ENCODE peak calls at places on chromosome 20, in ten cellular contexts. M, O, H, E, K, Y, Z, L, A and V are unnamed samples.

GRCh38 chr20:11158146-11158545 is 484.3 kb upstream of the JAG1 start:
- DNase-seq in M (no peak), O (no peak), H (peak; percentile 29), E (no peak), K (no peak), Y (no peak), Z (no peak), L (no peak), A (no peak), V (no peak)

GRCh38 chr20:41141153-41141815 is 3.9 kb downstream of the PLCG1 start:
- DNase-seq in M (no peak), O (no peak), H (peak; percentile 51), E (no peak), K (peak; percentile 62), Y (no peak), Z (no peak), L (peak; percentile 56), A (no peak), V (no peak)

GRCh38 chr20:62710886-62711702 is 2.5 kb downstream of the NTSR1 start:
- DNase-seq in M (no peak), O (no peak), H (no peak), E (peak; percentile 15), K (no peak), Y (no peak), Z (no peak), L (no peak), A (no peak), V (no peak)

GRCh38 chr20:58177799-58178198 is 50.7 kb downstream of the ANKRD60 start:
- DNase-seq in M (no peak), O (no peak), H (no peak), E (no peak), K (no peak), Y (no peak), Z (no peak), L (no peak), A (no peak), V (no peak)

GRCh38 chr20:44354979-44355502 is 458 bp upstream of the HNF4A start:
- DNase-seq in M (no peak), O (no peak), H (no peak), E (no peak), K (no peak), Y (no peak), Z (no peak), L (no peak), A (no peak), V (no peak)

GRCh38 chr20:47857142-47857993 is 72.1 kb upstream of the SULF2 start:
- DNase-seq in M (no peak), O (no peak), H (peak; percentile 67), E (no peak), K (no peak), Y (no peak), Z (no peak), L (no peak), A (no peak), V (no peak)

GRCh38 chr20:19433371-19434316 is 221.2 kb downstream of the SLC24A3 start:
- DNase-seq in M (no peak), O (no peak), H (peak; percentile 60), E (no peak), K (no peak), Y (no peak), Z (no peak), L (peak; percentile 58), A (no peak), V (no peak)

GRCh38 chr20:41599699-41600104 is 18.5 kb downstream of the CHD6 start:
- DNase-seq in M (no peak), O (no peak), H (no peak), E (peak; percentile 95), K (no peak), Y (no peak), Z (no peak), L (no peak), A (no peak), V (no peak)

GRCh38 chr20:10761232-10761631 is 87.4 kb upstream of the JAG1 start:
- DNase-seq in M (no peak), O (no peak), H (peak; percentile 85), E (no peak), K (no peak), Y (no peak), Z (no peak), L (peak; percentile 86), A (no peak), V (no peak)

GRCh38 chr20:35302421-35303335 is 10.5 kb upstream of the FAM83C start:
- DNase-seq in M (no peak), O (no peak), H (no peak), E (no peak), K (no peak), Y (no peak), Z (no peak), L (peak; percentile 82), A (no peak), V (no peak)